ENCODE peak calls at places on chromosome 7, in ten cellular contexts. C is GM20000; B is A549; J is Daoy; L is naive thymus-derived CD8-positive, alpha-beta T cell; I is NCI-H1694 treated with DMSO at 0.1 percent for 48 hours; O is NCI-H69; Z is endothelial cell; W is brain pericyte; H is transverse colon. G is an unnamed sample.

GRCh38 chr7:69599211-69599878 is 1.1 kb downstream of the AUTS2 start:
- DNase-seq in C (peak), B (peak), J (peak), L (peak), I (peak), O (peak), Z (peak), W (no peak), H (no peak), G (peak)

GRCh38 chr7:31663072-31663471 is 23.9 kb upstream of the PPP1R17 start:
- DNase-seq in C (no peak), B (peak), J (peak), L (no peak), I (no peak), O (peak), Z (peak), W (no peak), H (no peak), G (no peak)

GRCh38 chr7:158314394-158314793 is 273.2 kb downstream of the PTPRN2 start:
- DNase-seq in C (no peak), B (no peak), J (no peak), L (no peak), I (no peak), O (no peak), Z (no peak), W (no peak), H (no peak), G (no peak)

GRCh38 chr7:134174797-134175261 is 47.7 kb downstream of the LRGUK start:
- DNase-seq in C (peak), B (peak), J (peak), L (no peak), I (no peak), O (peak), Z (no peak), W (peak), H (no peak), G (no peak)

GRCh38 chr7:26291699-26292538 is at the start of gene SNX10:
- DNase-seq in C (peak), B (peak), J (peak), L (peak), I (peak), O (peak), Z (peak), W (no peak), H (peak), G (peak)

GRCh38 chr7:44872787-44873186 is 12.5 kb downstream of the PURB start:
- DNase-seq in C (no peak), B (no peak), J (no peak), L (no peak), I (no peak), O (no peak), Z (no peak), W (no peak), H (no peak), G (no peak)

GRCh38 chr7:129343099-129343700 is 91.0 kb upstream of the STRIP2 start:
- DNase-seq in C (peak), B (peak), J (peak), L (peak), I (peak), O (peak), Z (no peak), W (no peak), H (no peak), G (peak)

GRCh38 chr7:158613481-158613880 is 25.9 kb upstream of the PTPRN2 start:
- DNase-seq in C (peak), B (no peak), J (no peak), L (no peak), I (no peak), O (peak), Z (no peak), W (no peak), H (no peak), G (peak)

GRCh38 chr7:5596046-5596895 is 172.6 kb upstream of the TNRC18 start:
- DNase-seq in C (peak), B (peak), J (peak), L (peak), I (peak), O (peak), Z (peak), W (peak), H (peak), G (no peak)

GRCh38 chr7:95545007-95545615 is 51.2 kb downstream of the PDK4 start:
- DNase-seq in C (no peak), B (peak), J (peak), L (no peak), I (no peak), O (peak), Z (peak), W (no peak), H (peak), G (no peak)

G was measured in germinal center.